ENCODE peak calls at places on chromosomes 6 and 20, in seven cellular contexts. One of them, this sample, is unnamed.

GRCh38 chr20:42123981-42124473 is 505.9 kb upstream of the CHD6 start:
- DNase-seq in prostate gland: no peak
- DNase-seq in nephron progenitor cell: no peak
- DNase-seq in progenitor cell of endocrine pancreas: no peak
- DNase-seq in tibial nerve: no peak
- DNase-seq in MM.1S: no peak
- DNase-seq in A549: no peak
- DNase-seq in this sample: no peak

GRCh38 chr6:72969666-72970065 is 255.6 kb downstream of the KHDC1L start:
- DNase-seq in prostate gland: no peak
- DNase-seq in tibial nerve: no peak
- DNase-seq in A549: no peak
- DNase-seq in progenitor cell of endocrine pancreas: no peak
- DNase-seq in MM.1S: no peak
- DNase-seq in nephron progenitor cell: no peak
- DNase-seq in this sample: no peak

GRCh38 chr6:162962093-162962492 is 234.3 kb downstream of the PACRG start:
- DNase-seq in A549: no peak
- DNase-seq in progenitor cell of endocrine pancreas: no peak
- DNase-seq in MM.1S: no peak
- DNase-seq in prostate gland: no peak
- DNase-seq in nephron progenitor cell: no peak
- DNase-seq in tibial nerve: no peak
- DNase-seq in this sample: no peak

GRCh38 chr6:33885121-33886057 is 81.6 kb upstream of the MLN start:
- DNase-seq in prostate gland: no peak
- DNase-seq in progenitor cell of endocrine pancreas: no peak
- DNase-seq in MM.1S: no peak
- DNase-seq in A549: peak
- DNase-seq in nephron progenitor cell: no peak
- DNase-seq in tibial nerve: no peak
- DNase-seq in this sample: no peak

GRCh38 chr20:47358052-47358671 is 1.7 kb upstream of the ZMYND8 start:
- DNase-seq in MM.1S: no peak
- DNase-seq in A549: no peak
- DNase-seq in nephron progenitor cell: no peak
- DNase-seq in tibial nerve: no peak
- DNase-seq in progenitor cell of endocrine pancreas: no peak
- DNase-seq in prostate gland: no peak
- DNase-seq in this sample: no peak

GRCh38 chr6:130681028-130681427 is 146.2 kb upstream of the SMLR1 start:
- DNase-seq in A549: no peak
- DNase-seq in tibial nerve: no peak
- DNase-seq in progenitor cell of endocrine pancreas: no peak
- DNase-seq in nephron progenitor cell: no peak
- DNase-seq in prostate gland: no peak
- DNase-seq in MM.1S: no peak
- DNase-seq in this sample: no peak

GRCh38 chr20:11790047-11790446 is 127.6 kb upstream of the BTBD3 start:
- DNase-seq in prostate gland: no peak
- DNase-seq in nephron progenitor cell: no peak
- DNase-seq in progenitor cell of endocrine pancreas: no peak
- DNase-seq in A549: no peak
- DNase-seq in tibial nerve: no peak
- DNase-seq in MM.1S: peak
- DNase-seq in this sample: no peak

GRCh38 chr20:40668449-40669228 is 20.4 kb downstream of the MAFB start:
- DNase-seq in A549: peak
- DNase-seq in progenitor cell of endocrine pancreas: no peak
- DNase-seq in MM.1S: no peak
- DNase-seq in tibial nerve: no peak
- DNase-seq in nephron progenitor cell: no peak
- DNase-seq in prostate gland: no peak
- DNase-seq in this sample: no peak

GRCh38 chr20:58039569-58040092 is 188.8 kb downstream of the ANKRD60 start:
- DNase-seq in tibial nerve: no peak
- DNase-seq in A549: no peak
- DNase-seq in MM.1S: no peak
- DNase-seq in prostate gland: no peak
- DNase-seq in progenitor cell of endocrine pancreas: no peak
- DNase-seq in nephron progenitor cell: no peak
- DNase-seq in this sample: no peak

GRCh38 chr6:140051521-140052455 is 677.3 kb upstream of the CITED2 start:
- DNase-seq in prostate gland: no peak
- DNase-seq in progenitor cell of endocrine pancreas: no peak
- DNase-seq in nephron progenitor cell: no peak
- DNase-seq in A549: peak
- DNase-seq in MM.1S: no peak
- DNase-seq in tibial nerve: no peak
- DNase-seq in this sample: no peak

GRCh38 chr6:159760602-159761057 is 1.2 kb upstream of the ACAT2 start:
- DNase-seq in tibial nerve: no peak
- DNase-seq in nephron progenitor cell: peak
- DNase-seq in MM.1S: no peak
- DNase-seq in progenitor cell of endocrine pancreas: no peak
- DNase-seq in prostate gland: no peak
- DNase-seq in A549: peak
- DNase-seq in this sample: no peak

GRCh38 chr20:22684072-22684762 is 99.8 kb upstream of the FOXA2 start:
- DNase-seq in nephron progenitor cell: peak
- DNase-seq in tibial nerve: peak
- DNase-seq in MM.1S: peak
- DNase-seq in A549: peak
- DNase-seq in prostate gland: peak
- DNase-seq in progenitor cell of endocrine pancreas: peak
- DNase-seq in this sample: no peak

GRCh38 chr6:14055541-14055940 is 62.0 kb upstream of the CD83 start:
- DNase-seq in nephron progenitor cell: no peak
- DNase-seq in A549: no peak
- DNase-seq in prostate gland: no peak
- DNase-seq in MM.1S: no peak
- DNase-seq in tibial nerve: no peak
- DNase-seq in progenitor cell of endocrine pancreas: no peak
- DNase-seq in this sample: no peak

GRCh38 chr6:160088069-160088773 is 33.4 kb upstream of the SLC22A1 start:
- DNase-seq in tibial nerve: peak
- DNase-seq in prostate gland: peak
- DNase-seq in MM.1S: no peak
- DNase-seq in progenitor cell of endocrine pancreas: peak
- DNase-seq in nephron progenitor cell: peak
- DNase-seq in A549: peak
- DNase-seq in this sample: no peak

GRCh38 chr6:170147832-170148708 is 142.8 kb downstream of the DLL1 start:
- DNase-seq in progenitor cell of endocrine pancreas: no peak
- DNase-seq in tibial nerve: no peak
- DNase-seq in MM.1S: no peak
- DNase-seq in prostate gland: no peak
- DNase-seq in nephron progenitor cell: peak
- DNase-seq in A549: no peak
- DNase-seq in this sample: no peak

GRCh38 chr20:31740208-31740607 is 1.1 kb downstream of the TPX2 start:
- DNase-seq in nephron progenitor cell: no peak
- DNase-seq in A549: no peak
- DNase-seq in progenitor cell of endocrine pancreas: no peak
- DNase-seq in prostate gland: no peak
- DNase-seq in MM.1S: peak
- DNase-seq in tibial nerve: no peak
- DNase-seq in this sample: no peak

GRCh38 chr20:31740656-31741323 is 1.7 kb downstream of the TPX2 start:
- DNase-seq in tibial nerve: no peak
- DNase-seq in prostate gland: no peak
- DNase-seq in A549: no peak
- DNase-seq in nephron progenitor cell: no peak
- DNase-seq in progenitor cell of endocrine pancreas: no peak
- DNase-seq in MM.1S: no peak
- DNase-seq in this sample: no peak

GRCh38 chr20:31738729-31739549 is at the start of gene TPX2:
- DNase-seq in tibial nerve: peak
- DNase-seq in A549: peak
- DNase-seq in prostate gland: peak
- DNase-seq in nephron progenitor cell: peak
- DNase-seq in progenitor cell of endocrine pancreas: peak
- DNase-seq in MM.1S: peak
- DNase-seq in this sample: peak

DNA sequence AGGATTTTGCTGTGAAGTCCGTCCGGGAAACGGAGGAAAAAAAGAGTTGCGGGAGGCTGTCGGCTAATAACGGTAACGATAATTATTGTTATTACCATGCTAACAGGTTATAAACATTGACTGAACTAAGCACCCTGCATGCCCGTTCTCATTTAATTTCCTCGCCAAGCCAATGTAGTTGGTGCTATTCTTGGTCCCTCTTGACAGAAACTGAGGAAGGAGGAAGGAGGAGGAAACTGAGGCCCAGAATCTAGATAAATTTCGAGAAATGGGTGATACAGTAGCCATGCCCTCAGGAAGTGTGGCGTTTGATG is 417 bp downstream of the TPX2 start:
- DNase-seq in prostate gland: no peak
- DNase-seq in A549: no peak
- DNase-seq in nephron progenitor cell: no peak
- DNase-seq in progenitor cell of endocrine pancreas: no peak
- DNase-seq in MM.1S: no peak
- DNase-seq in tibial nerve: no peak
- DNase-seq in this sample: no peak
- TF ChIP-seq CTCF in prostate gland: no peak
- TF ChIP-seq CTCF in A549: no peak
- TF ChIP-seq CTCF in nephron progenitor cell: no peak
- TF ChIP-seq CTCF in progenitor cell of endocrine pancreas: no peak
- TF ChIP-seq CTCF in MM.1S: no peak
- TF ChIP-seq CTCF in tibial nerve: no peak
- TF ChIP-seq CTCF in this sample: no peak

GRCh38 chr6:29942275-29943052 is at the start of gene HLA-A:
- DNase-seq in nephron progenitor cell: peak
- DNase-seq in tibial nerve: peak
- DNase-seq in progenitor cell of endocrine pancreas: peak
- DNase-seq in A549: peak
- DNase-seq in prostate gland: peak
- DNase-seq in MM.1S: peak
- DNase-seq in this sample: peak
- TF ChIP-seq CTCF in nephron progenitor cell: no peak
- TF ChIP-seq CTCF in tibial nerve: no peak
- TF ChIP-seq CTCF in progenitor cell of endocrine pancreas: no peak
- TF ChIP-seq CTCF in A549: no peak
- TF ChIP-seq CTCF in prostate gland: no peak
- TF ChIP-seq CTCF in MM.1S: peak
- TF ChIP-seq CTCF in this sample: no peak

GRCh38 chr6:166704171-166704570 is 77.1 kb upstream of the RPS6KA2 start:
- DNase-seq in progenitor cell of endocrine pancreas: no peak
- DNase-seq in nephron progenitor cell: no peak
- DNase-seq in MM.1S: no peak
- DNase-seq in tibial nerve: no peak
- DNase-seq in prostate gland: no peak
- DNase-seq in A549: no peak
- DNase-seq in this sample: no peak

GRCh38 chr6:166710084-166710483 is 83.0 kb upstream of the RPS6KA2 start:
- DNase-seq in tibial nerve: no peak
- DNase-seq in nephron progenitor cell: no peak
- DNase-seq in A549: no peak
- DNase-seq in progenitor cell of endocrine pancreas: no peak
- DNase-seq in MM.1S: no peak
- DNase-seq in prostate gland: no peak
- DNase-seq in this sample: no peak

GRCh38 chr6:166708466-166708865 is 81.4 kb upstream of the RPS6KA2 start:
- DNase-seq in progenitor cell of endocrine pancreas: no peak
- DNase-seq in nephron progenitor cell: no peak
- DNase-seq in MM.1S: no peak
- DNase-seq in prostate gland: no peak
- DNase-seq in tibial nerve: no peak
- DNase-seq in A549: no peak
- DNase-seq in this sample: no peak

GRCh38 chr6:166705070-166705469 is 78.0 kb upstream of the RPS6KA2 start:
- DNase-seq in nephron progenitor cell: no peak
- DNase-seq in MM.1S: no peak
- DNase-seq in prostate gland: peak
- DNase-seq in A549: no peak
- DNase-seq in tibial nerve: no peak
- DNase-seq in progenitor cell of endocrine pancreas: no peak
- DNase-seq in this sample: no peak

DNA sequence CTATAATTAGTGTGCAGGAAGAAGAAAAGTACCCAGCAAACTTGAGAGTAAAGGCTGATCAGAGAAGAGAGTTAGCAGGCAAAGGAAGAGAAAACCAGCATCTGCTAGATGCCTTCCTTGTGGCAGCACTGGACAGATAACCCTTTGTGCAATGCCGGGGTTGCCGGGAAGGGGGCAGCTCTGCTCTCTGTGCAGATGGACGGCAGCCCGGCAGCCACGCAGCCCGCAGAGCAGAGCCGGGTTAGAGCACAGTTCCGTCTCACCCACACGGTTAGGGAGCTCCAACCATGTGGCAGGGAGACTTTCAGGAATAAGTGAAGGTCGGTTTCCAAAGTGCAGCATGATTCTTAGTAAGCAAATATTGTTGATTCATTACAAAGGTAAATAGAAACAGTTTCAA is 80.0 kb upstream of the RPS6KA2 start:
- DNase-seq in MM.1S: no peak
- DNase-seq in tibial nerve: no peak
- DNase-seq in prostate gland: no peak
- DNase-seq in A549: peak
- DNase-seq in progenitor cell of endocrine pancreas: peak
- DNase-seq in nephron progenitor cell: peak
- DNase-seq in this sample: no peak
- TF ChIP-seq CTCF in MM.1S: no peak
- TF ChIP-seq CTCF in tibial nerve: no peak
- TF ChIP-seq CTCF in prostate gland: no peak
- TF ChIP-seq CTCF in A549: no peak
- TF ChIP-seq CTCF in progenitor cell of endocrine pancreas: peak
- TF ChIP-seq CTCF in nephron progenitor cell: peak
- TF ChIP-seq CTCF in this sample: no peak

GRCh38 chr6:143450453-143451362 is at the start of the genes ADAT2 and PEX3:
- DNase-seq in prostate gland: peak
- DNase-seq in MM.1S: peak
- DNase-seq in tibial nerve: peak
- DNase-seq in progenitor cell of endocrine pancreas: peak
- DNase-seq in A549: peak
- DNase-seq in nephron progenitor cell: peak
- DNase-seq in this sample: peak
- TF ChIP-seq CTCF in prostate gland: peak
- TF ChIP-seq CTCF in MM.1S: no peak
- TF ChIP-seq CTCF in tibial nerve: peak
- TF ChIP-seq CTCF in progenitor cell of endocrine pancreas: no peak
- TF ChIP-seq CTCF in A549: no peak
- TF ChIP-seq CTCF in nephron progenitor cell: no peak
- TF ChIP-seq CTCF in this sample: no peak